ENCODE peak calls at places on chromosome 11, in ten cellular contexts. A is astrocyte of the cerebellum, U is glutamatergic neuron, R is BJ, B is OCI-LY7, O is endothelial cell, E is GM23338, V is fibroblast of mammary gland, N is type B pancreatic cell, H is GM12865. Z is an unnamed sample.

GRCh38 chr11:122724520-122724919 is 69.0 kb downstream of the UBASH3B start:
- DNase-seq in A (no peak), U (no peak), R (no peak), B (no peak), O (no peak), E (peak; percentile 41), V (no peak), N (no peak), H (no peak), Z (no peak)

GRCh38 chr11:35404397-35404775 is 15.0 kb downstream of the SLC1A2 start:
- DNase-seq in A (no peak), U (peak; percentile 67), R (no peak), B (no peak), O (peak; percentile 65), E (peak; percentile 87), V (peak; percentile 42), N (no peak), H (peak; percentile 31), Z (no peak)

GRCh38 chr11:65833297-65834030 is at the start of gene SNX32:
- DNase-seq in A (peak; percentile 80), U (peak; percentile 98), R (peak; percentile 27), B (no peak), O (peak; percentile 93), E (peak; percentile 98), V (peak; percentile 92), N (peak; percentile 96), H (peak; percentile 92), Z (peak; percentile 100)

GRCh38 chr11:68364581-68364980 is 52.2 kb downstream of the LRP5 start:
- DNase-seq in A (no peak), U (peak; percentile 11), R (no peak), B (no peak), O (no peak), E (no peak), V (no peak), N (no peak), H (no peak), Z (no peak)

GRCh38 chr11:34682822-34683221 is 61.9 kb downstream of the EHF start:
- DNase-seq in A (peak; percentile 1), U (no peak), R (no peak), B (no peak), O (no peak), E (peak; percentile 62), V (peak; percentile 40), N (no peak), H (no peak), Z (no peak)

GRCh38 chr11:116037851-116038250 is 533.6 kb upstream of the CADM1 start:
- DNase-seq in A (peak; percentile 37), U (no peak), R (no peak), B (no peak), O (no peak), E (no peak), V (no peak), N (no peak), H (no peak), Z (peak; percentile 0)

GRCh38 chr11:73965764-73966121 is 14.9 kb downstream of the DNAJB13 start:
- DNase-seq in A (no peak), U (no peak), R (no peak), B (no peak), O (no peak), E (no peak), V (no peak), N (no peak), H (no peak), Z (no peak)

GRCh38 chr11:101254037-101254436 is 124.4 kb upstream of the PGR start:
- DNase-seq in A (no peak), U (no peak), R (no peak), B (no peak), O (no peak), E (no peak), V (no peak), N (no peak), H (no peak), Z (no peak)

GRCh38 chr11:18012906-18013781 is at the start of gene SERGEF:
- DNase-seq in A (peak; percentile 33), U (peak; percentile 93), R (peak; percentile 33), B (peak; percentile 95), O (peak; percentile 85), E (peak; percentile 95), V (peak; percentile 75), N (peak; percentile 90), H (peak; percentile 97), Z (peak; percentile 98)
- TF ChIP-seq CTCF in A (peak; percentile 3), U (no peak), R (no peak), B (no peak), O (no peak), E (no peak), V (no peak), N (peak; percentile 38), H (no peak), Z (no peak)

GRCh38 chr11:86207413-86207812 is 37.1 kb upstream of the EED start:
- DNase-seq in A (no peak), U (no peak), R (no peak), B (no peak), O (no peak), E (no peak), V (no peak), N (no peak), H (no peak), Z (no peak)

GRCh38 chr11:86204356-86204755 is 40.2 kb upstream of the EED start:
- DNase-seq in A (no peak), U (no peak), R (no peak), B (peak; percentile 13), O (no peak), E (no peak), V (no peak), N (no peak), H (no peak), Z (no peak)

GRCh38 chr11:86208572-86208971 is 36.0 kb upstream of the EED start:
- DNase-seq in A (no peak), U (no peak), R (no peak), B (no peak), O (no peak), E (no peak), V (no peak), N (no peak), H (no peak), Z (no peak)

GRCh38 chr11:86206296-86206695 is 38.3 kb upstream of the EED start:
- DNase-seq in A (no peak), U (no peak), R (no peak), B (no peak), O (no peak), E (no peak), V (no peak), N (no peak), H (no peak), Z (no peak)

DNA sequence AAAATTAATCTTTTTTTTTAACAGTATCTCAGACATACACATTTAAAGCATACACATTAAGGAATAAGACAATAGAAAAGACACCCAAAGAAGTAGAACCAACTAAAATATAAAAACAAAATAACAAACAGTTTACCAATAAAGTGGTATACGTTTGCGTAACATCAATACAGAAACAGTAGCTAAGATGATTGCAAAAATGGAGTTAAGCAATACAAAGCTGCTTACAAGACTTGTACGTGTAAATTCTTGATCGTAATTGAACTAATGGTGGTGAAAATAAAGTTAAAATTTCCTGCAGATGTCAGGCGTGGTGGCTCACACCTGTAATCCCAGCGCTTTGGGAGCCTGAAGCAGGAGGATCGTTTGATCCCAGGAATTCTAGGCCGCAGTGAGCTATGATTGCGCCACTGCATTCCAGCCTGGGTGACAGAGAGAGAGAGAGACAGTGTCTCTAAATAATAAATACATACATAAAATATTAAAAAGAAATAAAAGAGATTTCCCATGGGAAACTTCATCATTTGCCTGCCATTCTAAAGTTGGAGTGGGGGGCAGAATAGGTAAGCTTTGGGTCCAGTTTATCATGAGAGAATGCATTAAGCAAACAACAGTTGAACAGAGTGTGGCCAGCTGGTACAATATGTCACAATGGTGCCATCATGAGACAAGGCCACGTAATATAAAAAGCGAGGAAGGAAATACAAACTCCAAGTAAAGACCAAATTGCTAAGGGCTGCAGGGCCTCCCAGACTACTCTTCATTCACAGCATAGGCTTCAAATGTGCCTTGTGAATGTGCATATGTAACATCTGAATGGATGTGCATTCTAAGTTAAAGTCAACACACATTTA is 38.9 kb upstream of the EED start:
- DNase-seq in A (no peak), U (no peak), R (no peak), B (peak; percentile 9), O (no peak), E (no peak), V (no peak), N (no peak), H (no peak), Z (no peak)
- TF ChIP-seq CTCF in A (no peak), U (no peak), R (no peak), B (no peak), O (no peak), E (no peak), V (no peak), N (no peak), H (no peak), Z (no peak)

DNA sequence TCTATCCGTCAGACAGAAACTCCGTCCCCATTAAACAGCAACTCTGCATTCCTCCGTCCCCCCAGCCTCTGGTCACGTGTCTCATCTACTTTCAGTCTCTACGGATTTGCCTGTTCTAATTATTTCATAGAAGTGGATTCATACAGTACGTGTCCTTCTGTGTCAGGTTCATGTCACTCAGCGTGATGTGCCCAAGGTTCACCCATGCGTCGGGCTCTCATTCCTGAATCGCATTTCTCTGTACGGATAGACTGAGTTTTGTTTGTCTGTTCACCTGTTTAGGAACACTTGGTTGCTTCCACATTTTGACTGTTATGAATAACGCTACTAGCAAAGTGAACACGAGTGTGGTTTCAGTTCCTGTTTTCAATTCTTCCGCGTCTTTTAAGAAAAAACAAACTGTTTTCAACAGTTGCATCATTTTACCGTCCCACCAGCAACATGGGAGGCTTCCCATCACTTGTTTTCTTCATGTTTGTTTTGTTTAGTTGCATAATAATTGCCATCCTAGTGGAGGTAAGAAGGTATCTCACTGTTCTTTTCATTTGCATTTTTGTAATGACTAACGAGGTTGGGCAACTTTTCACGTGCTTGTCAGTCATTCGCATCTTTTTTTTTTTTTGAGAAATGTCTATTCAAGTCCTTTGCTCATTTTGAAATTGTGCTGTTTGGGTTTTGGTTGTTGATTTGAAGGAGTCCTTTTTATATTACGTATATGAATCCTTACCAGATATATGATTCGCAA is 8.9 kb upstream of the NLRP6 start:
- DNase-seq in A (no peak), U (no peak), R (no peak), B (peak; percentile 99), O (no peak), E (peak; percentile 18), V (peak; percentile 10), N (no peak), H (peak; percentile 96), Z (no peak)
- TF ChIP-seq CTCF in A (no peak), U (no peak), R (no peak), B (no peak), O (no peak), E (no peak), V (no peak), N (no peak), H (no peak), Z (no peak)

DNA sequence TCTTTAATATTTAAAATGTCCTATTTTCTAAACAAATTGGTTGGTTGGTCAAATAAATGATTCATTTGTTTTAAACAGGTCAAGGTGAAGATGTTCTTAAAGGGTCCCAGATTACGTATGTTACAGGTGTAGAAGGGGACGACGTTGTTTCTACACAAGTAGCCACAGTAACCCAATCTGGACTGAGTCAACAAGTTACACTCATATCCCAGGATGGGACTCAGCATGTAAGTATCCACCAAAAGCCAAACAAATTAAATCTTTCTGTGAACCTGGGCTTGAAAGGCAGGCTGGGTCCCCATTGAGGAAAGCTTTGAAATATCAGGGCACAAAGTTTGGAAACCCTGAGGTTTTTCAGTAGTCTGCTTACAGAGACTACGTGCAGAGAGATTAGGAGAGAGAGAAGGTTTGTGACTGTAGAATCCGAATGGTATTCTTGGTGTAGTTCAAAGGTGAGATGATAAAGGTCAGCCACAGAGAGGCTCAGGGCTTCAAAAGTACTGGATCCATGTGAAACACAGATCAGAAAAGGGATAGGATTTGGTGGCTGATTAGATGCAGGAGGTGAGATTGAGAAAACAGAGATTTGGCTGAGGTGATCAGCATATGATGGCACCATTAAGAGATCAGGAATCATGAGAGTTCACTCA is 51.7 kb downstream of the ZNF143 start:
- DNase-seq in A (no peak), U (no peak), R (no peak), B (no peak), O (no peak), E (no peak), V (no peak), N (no peak), H (no peak), Z (no peak)
- TF ChIP-seq CTCF in A (no peak), U (no peak), R (no peak), B (no peak), O (no peak), E (no peak), V (no peak), N (no peak), H (no peak), Z (no peak)